ENCODE peak calls at places on chromosome 20, in six cellular contexts. S is upper lobe of right lung; J is tibial artery; H is sigmoid colon; I is CD4-positive, CD25-positive, alpha-beta regulatory T cell; F is endothelial cell of umbilical vein. Z is an unnamed sample.

GRCh38 chr20:3808141-3808479 is 12.0 kb downstream of the CDC25B start:
- DNase-seq in S (peak; percentile 89), J (peak; percentile 97), H (peak; percentile 96), I (no peak), F (peak; percentile 86), Z (peak; percentile 88)

GRCh38 chr20:36501367-36502006 is 39.8 kb upstream of the MYL9 start:
- DNase-seq in S (no peak), J (peak; percentile 17), H (peak; percentile 26), I (no peak), F (no peak), Z (no peak)

GRCh38 chr20:50357783-50358161 is 152.4 kb upstream of the PTPN1 start:
- DNase-seq in S (no peak), J (no peak), H (peak; percentile 60), I (no peak), F (no peak), Z (no peak)

GRCh38 chr20:18058661-18059467 is 1.1 kb upstream of the OVOL2 start:
- DNase-seq in S (peak; percentile 74), J (no peak), H (no peak), I (no peak), F (no peak), Z (no peak)

GRCh38 chr20:49420811-49421295 is 61.6 kb downstream of the KCNB1 start:
- DNase-seq in S (no peak), J (peak; percentile 82), H (peak; percentile 96), I (no peak), F (no peak), Z (no peak)

GRCh38 chr20:35718972-35719635 is 19.9 kb downstream of the ROMO1 start:
- DNase-seq in S (no peak), J (no peak), H (no peak), I (no peak), F (no peak), Z (no peak)

GRCh38 chr20:32934580-32934979 is 69.7 kb downstream of the SUN5 start:
- DNase-seq in S (no peak), J (no peak), H (no peak), I (no peak), F (no peak), Z (no peak)

GRCh38 chr20:23528867-23529431 is 38.0 kb downstream of the CST8 start:
- DNase-seq in S (no peak), J (no peak), H (no peak), I (no peak), F (no peak), Z (no peak)

GRCh38 chr20:41956316-41957050 is 338.3 kb upstream of the CHD6 start:
- DNase-seq in S (no peak), J (no peak), H (no peak), I (no peak), F (peak; percentile 31), Z (no peak)

GRCh38 chr20:44651507-44652373 is at the start of gene ADA:
- DNase-seq in S (peak; percentile 84), J (peak; percentile 80), H (peak; percentile 81), I (peak; percentile 46), F (peak; percentile 71), Z (no peak)

GRCh38 chr20:16666272-16666671 is 63.6 kb upstream of the SNRPB2 start:
- DNase-seq in S (no peak), J (no peak), H (no peak), I (no peak), F (no peak), Z (no peak)

GRCh38 chr20:44488551-44488950 is 12.9 kb downstream of the TTPAL start:
- DNase-seq in S (no peak), J (no peak), H (no peak), I (no peak), F (no peak), Z (no peak)

GRCh38 chr20:38114353-38114791 is 50.7 kb downstream of the TGM2 start:
- DNase-seq in S (no peak), J (no peak), H (no peak), I (no peak), F (no peak), Z (no peak)

GRCh38 chr20:22492497-22492896 is 91.9 kb downstream of the FOXA2 start:
- DNase-seq in S (no peak), J (no peak), H (no peak), I (no peak), F (no peak), Z (no peak)
- H3K4me3 ChIP-seq in S (no peak overlapping the region), J (no peak overlapping the region), H (no peak overlapping the region), I (no peak overlapping the region), F (no peak overlapping the region), Z (no peak overlapping the region)

GRCh38 chr20:4809707-4810106 is 88.0 kb downstream of the PRND start:
- DNase-seq in S (no peak), J (no peak), H (no peak), I (no peak), F (no peak), Z (no peak)

GRCh38 chr20:4811257-4811656 is 89.5 kb downstream of the PRND start:
- DNase-seq in S (no peak), J (no peak), H (peak; percentile 39), I (no peak), F (no peak), Z (no peak)

GRCh38 chr20:4808872-4809271 is 87.2 kb downstream of the PRND start:
- DNase-seq in S (no peak), J (no peak), H (no peak), I (no peak), F (no peak), Z (no peak)

GRCh38 chr20:4811661-4812181 is 90.0 kb downstream of the PRND start:
- DNase-seq in S (peak; percentile 74), J (peak; percentile 84), H (peak; percentile 84), I (peak; percentile 32), F (no peak), Z (no peak)

DNA sequence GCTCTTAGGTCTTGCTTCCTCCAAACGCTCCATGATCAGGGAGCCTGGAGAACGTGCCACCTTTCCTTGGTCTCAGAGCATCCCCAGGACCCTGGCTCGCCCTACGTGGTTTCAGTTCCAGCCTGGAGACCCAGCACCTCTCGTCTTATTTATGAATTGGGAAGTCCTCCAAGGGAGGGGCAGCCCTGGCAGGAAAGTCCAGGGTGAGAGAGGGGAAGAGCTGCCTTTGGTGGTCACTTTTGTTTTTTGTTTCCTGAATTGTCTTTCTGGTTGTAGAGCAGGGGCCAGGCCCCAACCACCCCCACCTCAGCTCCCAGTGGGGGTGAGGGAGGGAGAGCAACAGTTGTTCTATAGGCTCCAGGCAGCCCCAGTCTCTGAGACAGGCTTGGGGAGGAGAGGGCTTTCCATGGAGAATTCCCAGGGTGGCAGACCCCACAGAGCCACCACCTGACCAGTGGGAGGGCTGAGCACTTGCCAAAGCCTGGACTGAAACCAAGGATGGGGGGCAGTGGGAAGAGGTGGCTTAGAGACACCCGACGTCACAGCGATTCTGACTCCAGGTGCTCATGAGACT is 88.8 kb downstream of the PRND start:
- DNase-seq in S (no peak), J (no peak), H (no peak), I (no peak), F (no peak), Z (no peak)
- H3K27ac ChIP-seq in S (peak overlapping the region; percentile 87), J (no peak overlapping the region), H (no peak overlapping the region), I (peak overlapping the region; percentile 96), F (no peak overlapping the region), Z (no peak overlapping the region)

DNA sequence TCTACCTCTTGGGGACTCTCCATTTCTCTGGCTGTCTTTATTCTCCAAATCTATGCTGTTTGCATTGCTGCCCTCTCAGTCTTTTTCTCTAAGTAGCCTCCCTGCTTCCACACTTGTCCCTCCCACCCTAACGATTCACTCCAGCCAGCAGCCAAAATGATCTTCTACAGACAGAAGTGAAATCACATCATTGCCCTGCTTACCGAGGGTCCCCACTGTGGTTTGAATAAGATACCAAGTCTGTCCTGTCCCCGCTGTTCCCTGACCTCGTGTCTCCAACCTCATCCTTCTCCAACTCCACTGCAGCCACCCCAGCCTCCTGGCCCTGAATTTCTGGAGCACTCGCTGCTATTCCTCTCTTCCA is 11.5 kb upstream of the OCSTAMP start:
- DNase-seq in S (no peak), J (no peak), H (no peak), I (no peak), F (no peak), Z (no peak)
- H3K4me3 ChIP-seq in S (peak overlapping the region; percentile 28), J (peak overlapping the region; percentile 38), H (no peak overlapping the region), I (peak overlapping the region; percentile 21), F (no peak overlapping the region), Z (peak overlapping the region; percentile 62)

GRCh38 chr20:1467355-1468116 is 887 bp upstream of the NSFL1C start:
- DNase-seq in S (no peak), J (no peak), H (no peak), I (no peak), F (no peak), Z (no peak)
- H3K27ac ChIP-seq in S (peak overlapping the region; percentile 80), J (peak overlapping the region; percentile 88), H (peak overlapping the region; percentile 87), I (peak overlapping the region; percentile 60), F (no peak overlapping the region), Z (peak overlapping the region; percentile 88)

GRCh38 chr20:46627251-46627650 is 24.0 kb downstream of the SLC13A3 start:
- DNase-seq in S (no peak), J (no peak), H (no peak), I (no peak), F (no peak), Z (no peak)

GRCh38 chr20:46630336-46630735 is 20.9 kb downstream of the SLC13A3 start:
- DNase-seq in S (no peak), J (no peak), H (no peak), I (no peak), F (no peak), Z (no peak)

GRCh38 chr20:46631212-46631869 is 19.9 kb downstream of the SLC13A3 start:
- DNase-seq in S (peak; percentile 79), J (no peak), H (no peak), I (no peak), F (no peak), Z (no peak)

GRCh38 chr20:46626799-46627198 is 24.5 kb downstream of the SLC13A3 start:
- DNase-seq in S (no peak), J (no peak), H (no peak), I (no peak), F (no peak), Z (no peak)

GRCh38 chr20:46629341-46629740 is 21.9 kb downstream of the SLC13A3 start:
- DNase-seq in S (no peak), J (no peak), H (no peak), I (no peak), F (no peak), Z (no peak)
- H3K4me3 ChIP-seq in S (no peak overlapping the region), J (no peak overlapping the region), H (no peak overlapping the region), I (no peak overlapping the region), F (no peak overlapping the region), Z (no peak overlapping the region)

GRCh38 chr20:45944151-45944964 is 9.9 kb downstream of the PCIF1 start:
- DNase-seq in S (no peak), J (no peak), H (no peak), I (no peak), F (no peak), Z (no peak)
- H3K27ac ChIP-seq in S (no peak overlapping the region), J (no peak overlapping the region), H (no peak overlapping the region), I (no peak overlapping the region), F (no peak overlapping the region), Z (no peak overlapping the region)

DNA sequence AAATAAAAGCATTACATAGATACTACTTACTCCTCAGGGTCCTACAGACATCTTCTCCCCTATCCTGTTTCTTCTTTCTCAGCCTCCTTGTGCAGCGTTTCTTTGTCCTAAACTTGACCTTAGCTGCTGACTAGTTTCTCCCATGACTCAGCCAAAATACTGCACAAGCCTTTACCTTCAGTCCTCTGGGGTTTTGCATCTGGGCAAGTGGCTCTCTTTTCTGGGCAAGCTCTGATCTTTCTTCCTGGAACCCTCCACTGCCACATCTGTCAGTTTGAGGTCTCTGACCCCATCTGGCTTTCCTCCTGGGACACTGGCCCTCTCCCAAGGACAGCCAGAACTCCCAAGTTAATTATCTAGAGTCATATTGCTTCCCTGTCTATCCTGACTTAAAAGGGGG is 838.4 kb downstream of the DHX35 start:
- DNase-seq in S (no peak), J (peak; percentile 66), H (peak; percentile 69), I (no peak), F (peak; percentile 9), Z (no peak)
- H3K4me3 ChIP-seq in S (no peak overlapping the region), J (no peak overlapping the region), H (no peak overlapping the region), I (no peak overlapping the region), F (no peak overlapping the region), Z (no peak overlapping the region)

GRCh38 chr20:47262365-47263013 is 94.0 kb downstream of the ZMYND8 start:
- DNase-seq in S (no peak), J (no peak), H (no peak), I (no peak), F (no peak), Z (no peak)
- H3K27ac ChIP-seq in S (no peak overlapping the region), J (no peak overlapping the region), H (peak overlapping the region; percentile 66), I (no peak overlapping the region), F (no peak overlapping the region), Z (peak overlapping the region; percentile 62)

Z was measured in coronary artery.